ENCODE peak calls at places on chromosomes 7 and 10, in six cellular contexts. L is K562, X is tibial nerve, Y is lower leg skin, Z is adrenal gland, W is A549. S is an unnamed sample.

GRCh38 chr7:31061185-31061584 is 9.1 kb downstream of the ADCYAP1R1 start:
- DNase-seq in Z (no peak), Y (no peak), X (no peak), L (no peak), W (peak; percentile 9), S (no peak)

GRCh38 chr7:112995091-112995824 is 91.4 kb downstream of the GPR85 start:
- DNase-seq in L (no peak), W (no peak), Y (no peak), Z (no peak), X (no peak), S (no peak)

GRCh38 chr10:10094700-10095099 is 923.0 kb upstream of the CELF2 start:
- DNase-seq in L (no peak), X (no peak), Y (no peak), W (no peak), Z (no peak), S (no peak)

GRCh38 chr7:32217841-32218467 is 147.7 kb upstream of the PDE1C start:
- DNase-seq in Y (no peak), L (no peak), W (no peak), Z (no peak), X (no peak), S (peak; percentile 81)

GRCh38 chr10:124077216-124077615 is 16.2 kb downstream of the CHST15 start:
- DNase-seq in X (no peak), Z (no peak), Y (no peak), L (no peak), W (no peak), S (no peak)

GRCh38 chr7:90250601-90251303 is 5.8 kb downstream of the CFAP69 start:
- DNase-seq in L (no peak), Z (no peak), W (no peak), X (no peak), Y (no peak), S (no peak)

GRCh38 chr10:97717627-97718026 is 4.1 kb downstream of the MARVELD1 start:
- DNase-seq in Z (no peak), Y (no peak), L (no peak), X (no peak), W (no peak), S (no peak)

GRCh38 chr10:74589226-74589673 is 237.2 kb upstream of the KAT6B start:
- DNase-seq in Z (peak; percentile 95), X (peak; percentile 79), L (peak; percentile 42), W (peak; percentile 87), Y (peak; percentile 89), S (peak; percentile 97)

GRCh38 chr10:91596821-91597396 is 36.0 kb downstream of the PPP1R3C start:
- DNase-seq in Y (no peak), X (no peak), Z (no peak), W (peak; percentile 87), L (no peak), S (no peak)

GRCh38 chr10:11849908-11850307 is 26.8 kb downstream of the PROSER2 start:
- DNase-seq in W (no peak), Z (no peak), X (no peak), L (no peak), Y (peak; percentile 55), S (no peak)

GRCh38 chr7:31058122-31058521 is 6.0 kb downstream of the ADCYAP1R1 start:
- DNase-seq in Z (no peak), X (no peak), L (no peak), W (peak; percentile 12), Y (no peak), S (no peak)

GRCh38 chr10:132458595-132459251 is 61.7 kb downstream of the PWWP2B start:
- DNase-seq in L (peak; percentile 63), Y (no peak), W (no peak), X (no peak), Z (peak; percentile 46), S (no peak)

GRCh38 chr7:54788664-54789063 is 29.7 kb upstream of the SEC61G start:
- DNase-seq in Z (peak; percentile 74), W (peak; percentile 94), Y (peak; percentile 45), X (no peak), L (peak; percentile 14), S (no peak)

GRCh38 chr7:116525298-116525912 is 569 bp downstream of the CAV1 start:
- DNase-seq in W (peak; percentile 45), Y (peak; percentile 59), X (peak; percentile 28), L (peak; percentile 45), Z (peak; percentile 10), S (no peak)

GRCh38 chr10:5321273-5321672 is 43.5 kb upstream of the UCN3 start:
- DNase-seq in Y (no peak), X (no peak), L (no peak), Z (no peak), W (no peak), S (no peak)

GRCh38 chr10:23643396-23643795 is 204.5 kb downstream of the OTUD1 start:
- DNase-seq in Y (peak; percentile 23), X (no peak), W (no peak), Z (peak; percentile 7), L (no peak), S (no peak)

GRCh38 chr7:84194484-84195260 is at the start of gene SEMA3A:
- DNase-seq in Y (peak; percentile 19), W (peak; percentile 86), L (no peak), Z (peak; percentile 30), X (no peak), S (no peak)

GRCh38 chr10:127018298-127018650 is 113.0 kb downstream of the DOCK1 start:
- DNase-seq in W (no peak), Y (no peak), L (no peak), Z (no peak), X (no peak), S (no peak)

GRCh38 chr10:131315343-131315742 is 3.8 kb upstream of the TCERG1L start:
- DNase-seq in W (no peak), X (no peak), Y (no peak), Z (no peak), L (no peak), S (no peak)

GRCh38 chr7:16840094-16840493 is 35.3 kb upstream of the AGR2 start:
- DNase-seq in L (no peak), Z (no peak), X (no peak), Y (no peak), W (no peak), S (no peak)

GRCh38 chr10:3471927-3472704 is 299.5 kb upstream of the PITRM1 start:
- DNase-seq in Z (no peak), W (peak; percentile 43), Y (no peak), X (no peak), L (no peak), S (no peak)

GRCh38 chr7:21450876-21451275 is 23.0 kb downstream of the SP4 start:
- DNase-seq in Z (no peak), L (no peak), Y (no peak), W (no peak), X (no peak), S (no peak)

GRCh38 chr7:1058821-1059199 is 14.5 kb downstream of the GPR146 start:
- DNase-seq in X (no peak), L (no peak), Y (no peak), Z (no peak), W (no peak), S (no peak)

GRCh38 chr7:151816562-151817314 is 60.2 kb downstream of the PRKAG2 start:
- DNase-seq in W (no peak), Z (no peak), L (no peak), Y (no peak), X (no peak), S (no peak)

GRCh38 chr7:2488272-2488645 is 12.1 kb upstream of the GRIFIN start:
- DNase-seq in X (peak; percentile 68), W (no peak), Z (no peak), L (no peak), Y (peak; percentile 53), S (no peak)

GRCh38 chr10:79441433-79441832 is 4.0 kb downstream of the ZCCHC24 start:
- DNase-seq in L (no peak), Z (no peak), Y (no peak), X (no peak), W (no peak), S (no peak)

GRCh38 chr10:61752111-61753011 is 89.6 kb downstream of the CABCOCO1 start:
- DNase-seq in X (no peak), Y (no peak), Z (peak; percentile 13), W (no peak), L (no peak), S (no peak)

GRCh38 chr10:58641708-58642107 is 129.0 kb downstream of the BICC1 start:
- DNase-seq in X (no peak), Z (no peak), W (no peak), Y (no peak), L (no peak), S (no peak)

GRCh38 chr10:58645762-58646161 is 133.1 kb downstream of the BICC1 start:
- DNase-seq in Z (no peak), L (no peak), X (no peak), W (no peak), Y (no peak), S (no peak)

GRCh38 chr10:58642283-58642682 is 129.6 kb downstream of the BICC1 start:
- DNase-seq in L (no peak), X (no peak), W (no peak), Z (no peak), Y (no peak), S (no peak)

GRCh38 chr10:58643029-58643428 is 130.4 kb downstream of the BICC1 start:
- DNase-seq in X (no peak), Y (no peak), W (no peak), L (no peak), Z (no peak), S (no peak)

GRCh38 chr10:58644311-58644710 is 131.6 kb downstream of the BICC1 start:
- DNase-seq in W (no peak), Y (no peak), X (no peak), L (no peak), Z (no peak), S (no peak)
- TF ChIP-seq POLR2A in W (no peak), Y (no peak), X (no peak), L (no peak), Z (no peak), S (no peak)

GRCh38 chr7:130065500-130066152 is 4.7 kb upstream of the KLHDC10 start:
- DNase-seq in W (no peak), X (no peak), Z (peak; percentile 77), L (no peak), Y (no peak), S (no peak)

GRCh38 chr7:130070900-130071622 is 727 bp downstream of the KLHDC10 start:
- DNase-seq in Y (no peak), Z (no peak), X (no peak), W (no peak), L (no peak), S (no peak)

GRCh38 chr7:130069179-130069977 is 956 bp upstream of the KLHDC10 start:
- DNase-seq in L (no peak), Z (no peak), Y (no peak), W (no peak), X (no peak), S (no peak)

GRCh38 chr7:130071701-130072622 is 1.6 kb downstream of the KLHDC10 start:
- DNase-seq in Z (peak; percentile 59), L (peak; percentile 76), W (peak; percentile 86), X (no peak), Y (peak; percentile 40), S (no peak)

GRCh38 chr7:130069978-130070899 is at the start of gene KLHDC10:
- DNase-seq in Z (peak; percentile 98), W (peak; percentile 99), L (peak; percentile 99), Y (peak; percentile 97), X (peak; percentile 96), S (peak; percentile 99)
- TF ChIP-seq POLR2A in Z (peak; percentile 35), W (peak; percentile 50), L (peak; percentile 91), Y (no peak), X (peak; percentile 44), S (no peak)

GRCh38 chr7:123534383-123535260 is at the start of gene IQUB:
- DNase-seq in X (peak; percentile 97), L (peak; percentile 99), Y (peak; percentile 98), W (peak; percentile 96), Z (peak; percentile 100), S (peak; percentile 99)
- TF ChIP-seq POLR2A in X (peak; percentile 60), L (peak; percentile 93), Y (no peak), W (no peak), Z (no peak), S (no peak)

GRCh38 chr7:130274983-130275649 is 8.5 kb downstream of the CPA2 start:
- DNase-seq in L (no peak), Y (no peak), X (no peak), Z (no peak), W (no peak), S (no peak)
- TF ChIP-seq POLR2A in L (no peak), Y (no peak), X (no peak), Z (no peak), W (no peak), S (no peak)

S was measured in esophagus muscularis mucosa.